ENCODE peak calls at places on chromosomes 11 and 22, in seven cellular contexts. N is B cell, R is substantia nigra, I is neural crest cell, X is head of caudate nucleus, C is astrocyte, Y is fibroblast of gingiva. V is an unnamed sample.

GRCh38 chr11:57310630-57311086 is 14.1 kb downstream of the TNKS1BP1 start:
- DNase-seq in N (no peak), R (no peak), I (no peak), X (no peak), C (no peak), Y (peak; percentile 74), V (no peak)

GRCh38 chr11:6523253-6523652 is 26.2 kb downstream of the DNHD1 start:
- DNase-seq in N (no peak), R (no peak), I (no peak), X (no peak), C (peak; percentile 71), Y (no peak), V (no peak)

GRCh38 chr22:43168416-43169309 is 17.3 kb downstream of the TSPO start:
- DNase-seq in N (no peak), R (no peak), I (no peak), X (no peak), C (no peak), Y (peak; percentile 60), V (no peak)

GRCh38 chr11:129733981-129734380 is 81.7 kb upstream of the TMEM45B start:
- DNase-seq in N (no peak), R (no peak), I (no peak), X (no peak), C (no peak), Y (no peak), V (no peak)

GRCh38 chr11:59550368-59550841 is 39.1 kb downstream of the OR4D9 start:
- DNase-seq in N (peak; percentile 91), R (peak; percentile 64), I (peak; percentile 84), X (peak; percentile 81), C (peak; percentile 94), Y (peak; percentile 92), V (peak; percentile 48)

GRCh38 chr11:9759519-9760179 is 95.8 kb downstream of the SWAP70 start:
- DNase-seq in N (peak; percentile 65), R (no peak), I (no peak), X (peak; percentile 88), C (peak; percentile 100), Y (peak; percentile 99), V (no peak)

GRCh38 chr11:74195828-74196227 is 24.7 kb downstream of the PPME1 start:
- DNase-seq in N (no peak), R (no peak), I (no peak), X (no peak), C (peak; percentile 5), Y (no peak), V (no peak)

GRCh38 chr11:65718964-65719492 is 1.6 kb downstream of the RNASEH2C start:
- DNase-seq in N (no peak), R (no peak), I (no peak), X (no peak), C (no peak), Y (peak; percentile 54), V (no peak)

GRCh38 chr11:13160302-13160701 is 117.3 kb upstream of the BMAL1 start:
- DNase-seq in N (no peak), R (no peak), I (no peak), X (peak; percentile 7), C (no peak), Y (no peak), V (peak; percentile 35)

GRCh38 chr22:46959369-46959768 is 196.9 kb downstream of the TBC1D22A start:
- DNase-seq in N (no peak), R (no peak), I (no peak), X (no peak), C (no peak), Y (no peak), V (no peak)

GRCh38 chr22:46272196-46272595 is 4.4 kb downstream of the TTC38 start:
- DNase-seq in N (no peak), R (no peak), I (no peak), X (no peak), C (no peak), Y (no peak), V (no peak)

GRCh38 chr22:38567531-38568245 is 2.3 kb downstream of the DMC1 start:
- DNase-seq in N (no peak), R (no peak), I (no peak), X (no peak), C (no peak), Y (no peak), V (no peak)

GRCh38 chr11:110962907-110963306 is 250.7 kb upstream of the ARHGAP20 start:
- DNase-seq in N (no peak), R (no peak), I (no peak), X (no peak), C (peak; percentile 4), Y (peak; percentile 56), V (no peak)

GRCh38 chr11:100866453-100866852 is 179.4 kb downstream of the ARHGAP42 start:
- DNase-seq in N (peak; percentile 29), R (no peak), I (no peak), X (no peak), C (no peak), Y (no peak), V (no peak)

GRCh38 chr11:46277313-46277622 is 194 bp upstream of the CREB3L1 start:
- DNase-seq in N (no peak), R (no peak), I (no peak), X (no peak), C (no peak), Y (peak; percentile 62), V (no peak)

GRCh38 chr11:128716661-128717210 is 22.9 kb downstream of the FLI1 start:
- DNase-seq in N (no peak), R (no peak), I (no peak), X (no peak), C (peak; percentile 85), Y (peak; percentile 57), V (no peak)

GRCh38 chr11:22634897-22635629 is 9.4 kb upstream of the FANCF start:
- DNase-seq in N (no peak), R (no peak), I (no peak), X (no peak), C (peak; percentile 7), Y (no peak), V (no peak)

GRCh38 chr11:115157247-115157646 is 347.0 kb downstream of the CADM1 start:
- DNase-seq in N (no peak), R (no peak), I (no peak), X (no peak), C (no peak), Y (no peak), V (no peak)